ENCODE peak calls at places on chromosome 20, in eight cellular contexts. O is WTC11, G is A549, C is colonic mucosa, I is psoas muscle, N is epithelial cell of proximal tubule, U is spleen, V is endothelial cell. W is an unnamed sample.

GRCh38 chr20:53773792-53774371 is 180.2 kb upstream of the ZNF217 start:
- DNase-seq in I (no peak), U (no peak), O (no peak), G (peak), C (no peak), N (peak), V (no peak), W (no peak)

GRCh38 chr20:9392892-9393857 is 121.2 kb upstream of the LAMP5 start:
- DNase-seq in O (peak), I (peak), V (peak), U (no peak), G (peak), C (peak), N (no peak), W (peak)

GRCh38 chr20:56805313-56805712 is 176.2 kb downstream of the TFAP2C start:
- DNase-seq in I (no peak), U (no peak), C (no peak), G (no peak), V (no peak), N (no peak), O (no peak), W (no peak)

GRCh38 chr20:60694763-60695162 is 557.3 kb upstream of the CDH4 start:
- DNase-seq in V (no peak), C (no peak), G (no peak), U (no peak), O (no peak), I (no peak), N (no peak), W (no peak)

GRCh38 chr20:38316341-38316740 is 12.4 kb downstream of the BPI start:
- DNase-seq in U (no peak), N (no peak), V (no peak), C (no peak), G (no peak), I (no peak), O (no peak), W (no peak)

GRCh38 chr20:54093423-54094267 is 23.3 kb upstream of the BCAS1 start:
- DNase-seq in U (no peak), I (no peak), C (no peak), V (no peak), G (no peak), O (no peak), N (no peak), W (peak)

GRCh38 chr20:59785986-59786753 is 147.3 kb downstream of the SYCP2 start:
- DNase-seq in G (no peak), V (no peak), N (no peak), O (no peak), U (no peak), I (no peak), C (no peak), W (no peak)

GRCh38 chr20:17059465-17059864 is 167.4 kb upstream of the PCSK2 start:
- DNase-seq in U (no peak), O (no peak), N (peak), G (peak), V (no peak), I (no peak), C (no peak), W (no peak)

GRCh38 chr20:62303327-62304226 is 780 bp downstream of the ADRM1 start:
- DNase-seq in U (no peak), G (peak), C (peak), O (no peak), V (no peak), N (no peak), I (no peak), W (peak)

GRCh38 chr20:48852609-48853008 is 24.8 kb upstream of the PREX1 start:
- DNase-seq in V (no peak), O (no peak), C (no peak), N (no peak), G (no peak), U (no peak), I (no peak), W (no peak)

GRCh38 chr20:16919841-16920240 is 171.7 kb downstream of the OTOR start:
- DNase-seq in O (no peak), I (no peak), N (no peak), U (no peak), C (no peak), G (no peak), V (no peak), W (no peak)

GRCh38 chr20:37897008-37897548 is 5.8 kb upstream of the VSTM2L start:
- DNase-seq in V (peak), G (no peak), U (no peak), C (no peak), I (no peak), N (no peak), O (peak), W (peak)

GRCh38 chr20:309841-310644 is 12.7 kb downstream of the ZCCHC3 start:
- DNase-seq in U (peak), O (peak), N (no peak), G (peak), C (peak), I (peak), V (peak), W (peak)

GRCh38 chr20:23143098-23143497 is 57.0 kb upstream of the CD93 start:
- DNase-seq in V (no peak), O (no peak), C (no peak), N (no peak), U (no peak), I (peak), G (peak), W (no peak)

GRCh38 chr20:17227669-17228623 is 1.1 kb downstream of the PCSK2 start:
- DNase-seq in V (peak), O (peak), N (no peak), G (no peak), U (no peak), I (no peak), C (no peak), W (peak)

GRCh38 chr20:3283222-3283820 is 44.3 kb upstream of the SLC4A11 start:
- DNase-seq in O (no peak), G (no peak), C (no peak), N (no peak), U (no peak), V (no peak), I (no peak), W (no peak)

GRCh38 chr20:20070871-20071726 is 18.8 kb downstream of the CFAP61 start:
- DNase-seq in O (no peak), I (no peak), G (no peak), U (no peak), C (no peak), V (no peak), N (no peak), W (no peak)

GRCh38 chr20:37302981-37303380 is 13.5 kb downstream of the MANBAL start:
- DNase-seq in O (no peak), C (no peak), V (no peak), G (no peak), N (no peak), U (no peak), I (no peak), W (no peak)

GRCh38 chr20:50296450-50297375 is 106.1 kb downstream of the CEBPB start:
- DNase-seq in G (no peak), I (peak), N (no peak), O (no peak), U (peak), C (no peak), V (no peak), W (no peak)

GRCh38 chr20:37267684-37268313 is 6.2 kb upstream of the GHRH start:
- DNase-seq in O (peak), I (no peak), V (no peak), U (no peak), G (no peak), N (no peak), C (no peak), W (peak)

GRCh38 chr20:3106658-3107463 is 22.3 kb upstream of the AVP start:
- DNase-seq in U (no peak), C (no peak), I (no peak), G (no peak), V (no peak), O (no peak), N (no peak), W (no peak)

GRCh38 chr20:23583526-23583925 is 15.2 kb upstream of the CST9L start:
- DNase-seq in O (no peak), U (no peak), V (no peak), I (no peak), N (peak), C (no peak), G (no peak), W (no peak)

GRCh38 chr20:54250691-54251090 is 42.8 kb downstream of the PFDN4 start:
- DNase-seq in O (no peak), G (no peak), U (no peak), I (no peak), N (no peak), V (no peak), C (no peak), W (no peak)

GRCh38 chr20:49119972-49120371 is 68.2 kb downstream of the STAU1 start:
- DNase-seq in U (no peak), I (no peak), C (no peak), G (no peak), N (no peak), O (no peak), V (no peak), W (no peak)

GRCh38 chr20:10594286-10594868 is 79.4 kb downstream of the JAG1 start:
- DNase-seq in G (no peak), N (no peak), O (no peak), C (no peak), U (no peak), I (no peak), V (no peak), W (no peak)

GRCh38 chr20:47785900-47786762 is 850 bp upstream of the SULF2 start:
- DNase-seq in O (peak), U (no peak), N (peak), G (peak), I (peak), C (peak), V (peak), W (peak)

GRCh38 chr20:39877792-39878191 is 811.2 kb downstream of the MAFB start:
- DNase-seq in U (no peak), O (no peak), G (no peak), I (no peak), V (no peak), C (no peak), N (no peak), W (no peak)

DNA sequence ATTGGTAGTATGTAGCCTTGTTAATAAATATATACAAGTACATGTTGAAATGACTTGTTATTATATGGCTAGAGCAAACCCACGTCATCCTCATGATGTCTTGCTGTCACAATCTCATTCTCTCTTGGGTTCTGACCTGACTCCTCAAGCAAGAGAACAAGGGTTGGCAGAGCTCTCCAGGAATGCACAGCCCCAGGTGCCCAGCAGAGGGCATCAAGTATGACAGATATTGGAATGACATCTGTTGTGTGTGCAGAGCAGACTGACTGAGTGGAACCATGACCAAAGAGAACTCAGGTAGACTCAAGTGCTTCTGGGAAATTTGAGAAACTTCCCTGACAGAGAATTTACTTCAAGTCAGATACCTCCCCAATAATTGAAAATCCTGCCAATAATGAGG is 90.6 kb downstream of the PAX1 start:
- DNase-seq in C (no peak), O (peak), G (peak), U (no peak), I (no peak), N (no peak), V (no peak), W (no peak)
- TF ChIP-seq CTCF in C (no peak), O (peak), G (no peak), U (no peak), I (no peak), N (peak), V (no peak), W (peak)

GRCh38 chr20:43770342-43770741 is 43.5 kb upstream of the GTSF1L start:
- DNase-seq in C (no peak), U (no peak), V (no peak), O (no peak), N (no peak), G (no peak), I (no peak), W (no peak)
- TF ChIP-seq CTCF in C (no peak), U (no peak), V (no peak), O (no peak), N (no peak), G (no peak), I (no peak), W (no peak)

DNA sequence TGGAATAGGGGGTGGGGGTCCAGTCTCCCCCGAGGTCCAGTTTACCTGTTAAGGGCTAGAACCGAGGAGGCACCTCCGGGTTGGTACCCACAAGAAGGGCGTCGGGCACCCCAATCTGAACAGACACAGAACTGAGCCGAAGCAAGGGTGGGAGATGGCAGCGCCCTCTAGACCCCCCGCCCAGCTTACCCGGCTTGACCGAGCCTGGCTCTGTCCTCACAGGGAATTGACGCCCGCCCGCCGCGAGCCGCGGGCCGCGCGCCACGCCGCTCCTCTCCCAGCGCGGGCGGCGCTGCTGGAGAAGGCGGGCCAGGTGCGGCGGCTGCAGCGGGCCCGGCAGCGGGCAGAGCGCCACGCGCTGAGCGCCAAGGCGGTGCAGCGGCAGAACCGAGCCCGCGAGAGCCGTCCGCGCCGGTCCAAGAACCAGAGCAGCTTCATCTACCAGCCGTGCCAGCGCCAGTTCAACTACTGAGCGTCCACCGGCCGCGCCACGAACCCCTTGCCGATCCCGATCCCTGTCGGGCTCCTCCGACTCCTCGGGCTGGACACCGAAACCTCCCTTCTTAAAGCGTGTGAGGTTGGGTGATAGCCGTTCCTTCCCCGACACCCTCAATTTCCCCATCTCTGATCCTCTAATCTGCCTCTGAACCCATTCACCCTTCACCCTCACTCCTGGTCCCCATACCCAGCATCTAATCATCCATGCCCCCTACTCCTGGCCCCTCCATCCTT is 5.9 kb downstream of the TP53INP2 start:
- DNase-seq in U (peak), G (no peak), V (peak), C (peak), I (peak), N (no peak), O (peak), W (peak)
- TF ChIP-seq CTCF in U (no peak), G (peak), V (no peak), C (no peak), I (no peak), N (peak), O (no peak), W (peak)

GRCh38 chr20:42193119-42193518 is 574.9 kb upstream of the CHD6 start:
- DNase-seq in U (no peak), V (no peak), N (no peak), G (no peak), C (no peak), I (no peak), O (no peak), W (no peak)

GRCh38 chr20:42190084-42190483 is 571.9 kb upstream of the CHD6 start:
- DNase-seq in O (no peak), I (no peak), C (no peak), N (no peak), U (no peak), V (no peak), G (no peak), W (no peak)

GRCh38 chr20:42192321-42192720 is 574.1 kb upstream of the CHD6 start:
- DNase-seq in V (no peak), N (no peak), O (no peak), I (no peak), G (no peak), U (no peak), C (no peak), W (no peak)

GRCh38 chr20:42186337-42186736 is 568.2 kb upstream of the CHD6 start:
- DNase-seq in V (no peak), O (no peak), I (no peak), G (no peak), U (no peak), C (no peak), N (no peak), W (no peak)

GRCh38 chr20:42191140-42191860 is 573.1 kb upstream of the CHD6 start:
- DNase-seq in C (no peak), G (peak), N (no peak), V (no peak), U (no peak), I (no peak), O (peak), W (no peak)
- TF ChIP-seq CTCF in C (no peak), G (no peak), N (no peak), V (no peak), U (no peak), I (no peak), O (no peak), W (no peak)

GRCh38 chr20:8078528-8078914 is 53.5 kb upstream of the PLCB1 start:
- DNase-seq in C (no peak), N (no peak), V (no peak), G (peak), U (no peak), O (no peak), I (no peak), W (no peak)

GRCh38 chr20:8076505-8077498 is 55.3 kb upstream of the PLCB1 start:
- DNase-seq in G (no peak), N (no peak), U (no peak), I (no peak), C (no peak), O (no peak), V (no peak), W (no peak)

GRCh38 chr20:8079976-8080375 is 52.1 kb upstream of the PLCB1 start:
- DNase-seq in G (no peak), N (no peak), V (no peak), C (no peak), U (no peak), I (no peak), O (no peak), W (no peak)

GRCh38 chr20:8082999-8083398 is 49.1 kb upstream of the PLCB1 start:
- DNase-seq in I (no peak), G (no peak), U (no peak), V (no peak), N (no peak), C (no peak), O (no peak), W (no peak)

GRCh38 chr20:8082025-8082424 is 50.0 kb upstream of the PLCB1 start:
- DNase-seq in I (no peak), V (no peak), O (peak), C (no peak), G (peak), N (no peak), U (no peak), W (no peak)
- TF ChIP-seq CTCF in I (no peak), V (peak), O (peak), C (no peak), G (no peak), N (peak), U (peak), W (peak)

DNA sequence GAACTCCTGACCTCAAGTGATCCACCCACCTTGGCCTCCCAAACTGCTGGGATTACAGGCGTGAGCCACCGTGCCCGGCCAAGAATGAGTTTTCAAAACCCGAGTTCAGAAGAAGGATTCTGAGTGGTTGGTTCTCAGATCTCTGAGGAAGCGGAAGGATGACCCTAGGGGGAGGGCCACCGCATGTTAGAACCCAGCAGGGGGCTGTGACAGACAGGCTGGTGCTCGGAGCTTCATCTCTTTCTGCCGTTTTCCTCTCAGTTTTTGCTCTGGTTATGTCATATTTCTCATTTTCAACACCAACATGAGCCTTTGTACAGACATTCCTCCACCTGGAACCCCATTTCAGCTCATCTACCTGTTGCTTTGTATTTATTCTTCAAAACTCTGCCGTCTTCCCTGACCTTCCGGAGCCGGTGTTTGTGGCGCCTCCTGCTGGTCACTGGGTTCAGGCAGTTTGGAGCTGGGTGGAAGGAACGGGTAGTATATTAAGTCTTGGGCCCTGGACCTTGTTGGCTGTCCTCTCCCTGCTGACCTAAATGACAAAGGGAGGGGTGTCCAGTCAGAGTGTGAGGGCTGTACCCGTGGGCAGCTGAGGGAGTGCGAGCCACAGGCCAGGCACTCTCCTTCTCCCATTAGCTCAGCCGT is at the start of gene DEFB123:
- DNase-seq in G (no peak), V (no peak), U (no peak), O (peak), I (no peak), C (no peak), N (no peak), W (no peak)
- TF ChIP-seq CTCF in G (peak), V (no peak), U (no peak), O (peak), I (no peak), C (no peak), N (peak), W (no peak)

GRCh38 chr20:57948177-57948955 is 238.6 kb upstream of the PMEPA1 start:
- DNase-seq in V (no peak), G (no peak), O (no peak), U (no peak), C (no peak), I (no peak), N (no peak), W (no peak)

GRCh38 chr20:57950764-57951163 is 240.9 kb upstream of the PMEPA1 start:
- DNase-seq in I (no peak), G (no peak), V (no peak), N (no peak), U (no peak), C (no peak), O (no peak), W (no peak)

GRCh38 chr20:57952136-57952535 is 242.3 kb upstream of the PMEPA1 start:
- DNase-seq in O (no peak), N (no peak), G (no peak), C (no peak), V (no peak), U (no peak), I (no peak), W (no peak)

GRCh38 chr20:57953638-57954037 is 243.8 kb upstream of the PMEPA1 start:
- DNase-seq in I (no peak), G (no peak), U (no peak), N (no peak), V (no peak), C (no peak), O (no peak), W (no peak)

DNA sequence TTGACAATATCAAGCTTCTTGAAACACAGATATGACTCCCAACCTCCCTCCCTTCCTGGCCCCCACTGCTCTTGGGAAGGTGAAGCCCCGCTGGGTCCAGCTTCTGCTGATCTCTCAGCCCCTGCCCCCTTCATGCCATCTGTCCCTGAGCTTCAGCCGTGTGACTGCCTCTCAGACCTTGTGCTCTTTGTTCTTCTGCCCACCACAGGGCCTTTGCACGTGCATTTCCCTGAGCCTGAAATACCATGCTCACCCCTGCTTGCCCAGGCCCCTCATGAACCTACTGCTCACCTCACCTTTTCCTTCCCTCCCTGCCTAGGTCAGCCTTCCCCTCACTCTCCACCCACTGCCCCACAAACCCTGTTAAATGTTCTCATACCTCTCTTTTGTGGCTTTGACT is 241.7 kb upstream of the PMEPA1 start:
- DNase-seq in N (no peak), O (no peak), G (no peak), U (no peak), C (no peak), V (no peak), I (no peak), W (no peak)
- TF ChIP-seq CTCF in N (no peak), O (no peak), G (no peak), U (no peak), C (no peak), V (no peak), I (no peak), W (no peak)

GRCh38 chr20:1900321-1900791 is 5.1 kb downstream of the SIRPA start:
- DNase-seq in U (no peak), I (peak), C (peak), O (peak), G (peak), V (peak), N (peak), W (peak)
- TF ChIP-seq CTCF in U (peak), I (peak), C (peak), O (no peak), G (peak), V (no peak), N (peak), W (peak)